ENCODE peak calls at places on chromosome 20, in six cellular contexts. Q, T, O, L, V and B are unnamed samples. For H3K4me1, the result is how much of the 10 kb centered on the place peaks cover.

GRCh38 chr20:3887870-3888614 is 1.1 kb upstream of the PANK2 start:
- DNase-seq in Q (no peak), T (no peak), L (no peak), V (peak), O (no peak), B (peak)

GRCh38 chr20:38217791-38218565 is 42.6 kb downstream of the KIAA1755 start:
- DNase-seq in T (no peak), Q (peak), V (peak), O (no peak), L (peak), B (peak)

GRCh38 chr20:54557836-54558590 is 82.6 kb downstream of the DOK5 start:
- DNase-seq in L (no peak), V (no peak), T (no peak), O (no peak), Q (no peak), B (no peak)

GRCh38 chr20:63740070-63740500 is 509 bp downstream of the SLC2A4RG start:
- DNase-seq in O (peak), L (peak), V (peak), T (peak), Q (peak), B (peak)

GRCh38 chr20:6333110-6333509 is 210.3 kb upstream of the FERMT1 start:
- DNase-seq in L (peak), V (no peak), T (no peak), O (no peak), Q (no peak), B (no peak)

GRCh38 chr20:50913976-50914375 is 17.3 kb downstream of the ADNP start:
- DNase-seq in V (no peak), L (no peak), Q (no peak), O (no peak), T (no peak), B (no peak)

GRCh38 chr20:43749734-43750294 is 23.0 kb upstream of the GTSF1L start:
- DNase-seq in O (peak), T (peak), L (peak), Q (peak), V (peak), B (peak)

GRCh38 chr20:52047811-52048302 is 143.7 kb downstream of the ZFP64 start:
- DNase-seq in T (peak), V (no peak), L (peak), Q (no peak), O (no peak), B (peak)

GRCh38 chr20:55977723-55978481 is 27.4 kb downstream of the CBLN4 start:
- DNase-seq in O (peak), Q (no peak), L (no peak), T (no peak), V (peak), B (no peak)

GRCh38 chr20:8903655-8904605 is 165.0 kb upstream of the PLCB4 start:
- DNase-seq in L (no peak), V (no peak), T (no peak), Q (no peak), O (no peak), B (no peak)

GRCh38 chr20:7940341-7940740 is at the start of gene HAO1:
- DNase-seq in O (no peak), Q (no peak), V (no peak), L (no peak), T (no peak), B (no peak)

GRCh38 chr20:61354501-61354900 is 102.4 kb downstream of the CDH4 start:
- DNase-seq in O (no peak), V (no peak), Q (no peak), T (no peak), L (no peak), B (no peak)

GRCh38 chr20:53949319-53949839 is 121.0 kb downstream of the BCAS1 start:
- DNase-seq in O (peak), Q (no peak), T (peak), L (no peak), V (no peak), B (no peak)

GRCh38 chr20:52025938-52026337 is 165.6 kb downstream of the ZFP64 start:
- DNase-seq in T (no peak), V (no peak), L (no peak), Q (no peak), O (no peak), B (no peak)

GRCh38 chr20:8399963-8400362 is 267.9 kb downstream of the PLCB1 start:
- DNase-seq in L (no peak), V (no peak), Q (no peak), O (no peak), T (no peak), B (no peak)

GRCh38 chr20:4102381-4102780 is 87.0 kb upstream of the RNF24 start:
- DNase-seq in V (no peak), O (no peak), L (no peak), T (no peak), Q (no peak), B (no peak)

GRCh38 chr20:577167-577791 is 32.8 kb downstream of the TCF15 start:
- DNase-seq in T (no peak), L (peak), O (no peak), V (no peak), Q (peak), B (peak)

GRCh38 chr20:36744764-36745191 is 1.1 kb downstream of the NDRG3 start:
- DNase-seq in V (peak), O (no peak), T (no peak), Q (no peak), L (peak), B (peak)

GRCh38 chr20:5002077-5002413 is 735 bp upstream of the SLC23A2 start:
- DNase-seq in Q (no peak), L (peak), V (peak), O (no peak), T (no peak), B (peak)

GRCh38 chr20:13289031-13289430 is 68.0 kb downstream of the ISM1 start:
- DNase-seq in V (no peak), O (no peak), L (no peak), T (no peak), Q (no peak), B (no peak)

GRCh38 chr20:50855498-50856474 is 60.9 kb downstream of the BCAS4 start:
- DNase-seq in T (no peak), L (peak), V (no peak), Q (peak), O (no peak), B (peak)

GRCh38 chr20:45378191-45378590 is at the start of gene TP53TG5:
- DNase-seq in Q (no peak), O (no peak), T (no peak), L (peak), V (no peak), B (no peak)

GRCh38 chr20:21100590-21101452 is 5.3 kb downstream of the LINC00237 start:
- DNase-seq in T (no peak), O (peak), Q (no peak), V (no peak), L (peak), B (peak)

GRCh38 chr20:59134182-59134581 is 29.4 kb upstream of the ZNF831 start:
- DNase-seq in V (no peak), Q (no peak), L (no peak), T (no peak), O (no peak), B (no peak)

GRCh38 chr20:18390201-18390600 is 76.6 kb downstream of the DZANK1 start:
- DNase-seq in T (no peak), L (no peak), Q (no peak), O (no peak), V (no peak), B (no peak)

GRCh38 chr20:53706008-53706481 is 112.4 kb upstream of the ZNF217 start:
- DNase-seq in O (no peak), Q (no peak), V (no peak), L (no peak), T (no peak), B (no peak)

GRCh38 chr20:47785900-47786762 is 850 bp upstream of the SULF2 start:
- DNase-seq in O (no peak), Q (peak), V (peak), T (no peak), L (peak), B (peak)

GRCh38 chr20:63520594-63520938 is at the start of gene PPDPF:
- DNase-seq in Q (peak), T (peak), L (peak), V (peak), O (peak), B (no peak)

DNA sequence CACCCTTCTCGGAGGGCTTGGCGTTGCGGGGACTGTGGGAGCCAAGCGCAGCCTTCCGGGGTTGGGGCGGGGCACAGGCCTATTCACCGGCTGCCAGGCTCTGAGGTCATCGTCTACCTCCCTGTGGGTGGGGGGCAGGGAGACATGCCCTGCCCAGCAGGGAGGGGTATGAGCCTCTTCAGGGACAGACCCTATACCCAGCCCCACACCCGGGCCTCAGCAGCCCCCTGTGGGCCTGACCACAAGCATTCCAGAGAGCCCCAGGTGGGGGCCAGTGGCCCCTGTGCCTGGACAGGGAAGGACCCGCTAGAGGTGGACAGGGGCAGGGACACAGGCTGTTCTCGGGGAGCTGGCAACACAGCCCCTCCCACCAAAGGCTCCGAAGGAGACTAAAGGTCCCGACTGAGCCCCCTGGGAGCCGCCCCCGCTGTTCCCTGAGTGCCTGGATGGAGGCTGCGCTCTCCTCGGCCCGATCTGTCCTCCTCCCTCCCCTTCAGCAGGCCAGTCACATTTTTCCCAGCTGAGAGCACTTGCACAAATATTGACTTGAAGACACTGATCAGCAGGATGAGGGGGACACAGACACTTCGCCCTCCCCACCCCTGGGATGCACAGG is 11.5 kb downstream of the LAMA5 start:
- DNase-seq in V (peak), L (peak), Q (no peak), O (no peak), T (no peak), B (no peak)
- H3K4me1 ChIP-seq in V (under half), L (under half), Q (half or more), O (half or more), T (under half), B (under half)

GRCh38 chr20:57622579-57623381 is 2.6 kb upstream of the ZBP1 start:
- DNase-seq in O (peak), T (peak), V (peak), Q (peak), L (peak), B (peak)
- H3K4me1 ChIP-seq in O (under half), T (half or more), V (under half), Q (under half), L (under half), B (under half)

GRCh38 chr20:49682798-49683197 is 30.9 kb downstream of the B4GALT5 start:
- DNase-seq in O (no peak), L (no peak), V (no peak), T (no peak), Q (no peak), B (no peak)

GRCh38 chr20:49685161-49685601 is 28.5 kb downstream of the B4GALT5 start:
- DNase-seq in O (no peak), T (no peak), L (no peak), V (no peak), Q (no peak), B (no peak)

GRCh38 chr20:49687595-49688567 is 25.8 kb downstream of the B4GALT5 start:
- DNase-seq in V (no peak), T (no peak), O (no peak), Q (no peak), L (peak), B (no peak)

GRCh38 chr20:49684335-49684997 is 29.2 kb downstream of the B4GALT5 start:
- DNase-seq in L (no peak), O (peak), T (no peak), V (no peak), Q (no peak), B (no peak)

GRCh38 chr20:49685809-49686208 is 27.9 kb downstream of the B4GALT5 start:
- DNase-seq in T (no peak), L (no peak), O (no peak), Q (no peak), V (no peak), B (no peak)
- H3K4me1 ChIP-seq in T (under half), L (under half), O (half or more), Q (half or more), V (under half), B (under half)

GRCh38 chr20:57473246-57474042 is 51.5 kb downstream of the CTCFL start:
- DNase-seq in V (peak), Q (no peak), O (peak), T (no peak), L (no peak), B (peak)
- H3K4me1 ChIP-seq in V (under half), Q (under half), O (under half), T (under half), L (under half), B (under half)

DNA sequence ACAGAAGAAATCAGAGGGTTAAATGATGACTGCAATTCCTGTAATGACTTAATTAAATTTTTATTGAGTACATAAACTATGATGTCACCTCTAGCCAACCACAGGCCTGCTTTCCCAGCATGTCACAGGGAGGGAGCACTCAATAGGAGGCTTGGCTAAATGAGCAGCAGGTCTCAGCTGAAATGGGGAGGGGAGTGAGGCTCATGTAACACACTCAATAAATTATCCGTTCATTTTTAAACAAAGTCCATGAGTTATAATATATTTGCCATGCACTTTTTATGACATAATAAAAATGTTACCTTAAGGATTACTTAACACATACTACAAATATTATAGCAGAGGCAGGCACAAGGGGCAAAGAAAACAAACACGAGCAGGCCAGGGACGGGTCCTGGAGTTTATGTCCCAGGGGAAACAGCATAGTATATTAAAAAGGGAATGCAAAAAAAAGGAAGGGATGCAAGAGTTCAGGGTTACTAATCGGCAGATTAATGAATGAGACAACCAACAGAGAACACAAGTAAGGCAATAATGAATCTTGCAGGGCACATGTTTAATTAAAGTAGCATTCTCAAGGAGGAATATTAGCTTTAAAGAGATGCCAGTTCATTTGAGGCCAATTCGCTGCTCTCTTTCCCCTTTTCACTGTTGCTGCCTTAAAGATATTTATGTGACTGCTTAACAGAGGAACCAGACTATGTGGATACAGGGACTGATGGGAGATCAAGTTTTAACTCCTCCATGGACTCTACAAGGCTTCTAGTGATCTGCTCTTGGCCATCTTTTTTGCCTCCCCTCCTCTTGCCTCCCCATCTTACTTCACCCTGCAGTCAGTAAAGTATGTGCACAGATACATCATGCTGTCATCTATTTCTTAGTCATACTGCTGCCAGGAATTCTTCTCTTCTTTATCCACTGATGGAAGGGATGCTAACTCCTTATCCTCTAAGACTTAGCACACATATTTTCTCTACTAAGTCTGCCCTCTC is 27.3 kb upstream of the FAM83C start:
- DNase-seq in O (no peak), L (peak), V (no peak), Q (peak), T (no peak), B (no peak)
- H3K4me1 ChIP-seq in O (under half), L (under half), V (under half), Q (half or more), T (under half), B (under half)

DNA sequence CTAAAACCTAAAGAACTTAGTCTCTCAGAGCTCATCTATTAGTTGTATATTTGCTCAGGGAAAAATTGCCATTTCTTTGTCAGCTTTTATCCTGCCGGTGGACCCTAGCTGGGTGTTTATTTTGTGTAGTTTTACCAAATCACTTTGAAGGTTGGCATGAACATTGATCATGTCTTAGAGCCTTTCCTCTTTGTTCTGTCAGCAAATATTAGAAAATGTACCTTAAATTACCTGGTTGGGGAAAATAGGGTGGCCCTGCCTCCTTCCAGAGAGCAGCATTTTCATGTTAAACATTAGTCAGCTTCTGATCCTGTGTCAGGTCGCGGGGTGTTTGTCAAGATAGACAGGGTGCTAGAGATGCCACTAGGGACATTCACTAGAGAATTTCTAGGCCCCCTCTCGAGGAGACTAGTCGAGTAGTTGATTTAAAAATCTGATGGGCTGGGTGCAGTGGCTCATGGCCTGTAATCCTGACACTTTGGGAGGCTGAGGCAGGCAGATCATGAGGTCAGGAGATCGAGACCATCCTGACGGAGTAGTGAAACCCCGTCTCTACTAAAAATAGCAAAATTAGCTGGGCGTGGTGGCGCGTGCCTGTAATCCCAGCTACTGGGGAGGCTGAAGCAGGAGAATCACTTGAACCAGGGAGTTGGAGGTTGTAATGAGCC is 11.2 kb downstream of the RALY start:
- DNase-seq in T (no peak), V (no peak), L (no peak), Q (no peak), O (no peak), B (no peak)
- H3K4me1 ChIP-seq in T (half or more), V (under half), L (under half), Q (under half), O (half or more), B (under half)